ENCODE peak calls at places on chromosomes 4 and X, in seven cellular contexts. One of them, this sample, is unnamed.

GRCh38 chr4:54879576-54879975 is 221.8 kb downstream of the KIT start:
- DNase-seq in NCI-H146: no peak
- DNase-seq in GM19239: no peak
- DNase-seq in NCI-H1092 treated with DMSO at 0.1 percent for 48 hours: no peak
- DNase-seq in GM12865: no peak
- DNase-seq in left colon: no peak
- DNase-seq in CD8-positive, alpha-beta T cell: no peak
- DNase-seq in this sample: no peak

GRCh38 chr4:4837921-4838601 is 21.4 kb upstream of the MSX1 start:
- DNase-seq in NCI-H146: no peak
- DNase-seq in GM19239: no peak
- DNase-seq in NCI-H1092 treated with DMSO at 0.1 percent for 48 hours: no peak
- DNase-seq in GM12865: no peak
- DNase-seq in left colon: no peak
- DNase-seq in CD8-positive, alpha-beta T cell: no peak
- DNase-seq in this sample: no peak

GRCh38 chr4:141021397-141022194 is 111.7 kb downstream of the RNF150 start:
- DNase-seq in NCI-H146: no peak
- DNase-seq in GM19239: no peak
- DNase-seq in NCI-H1092 treated with DMSO at 0.1 percent for 48 hours: no peak
- DNase-seq in GM12865: no peak
- DNase-seq in left colon: no peak
- DNase-seq in CD8-positive, alpha-beta T cell: no peak
- DNase-seq in this sample: no peak

GRCh38 chr4:102723511-102723910 is 37.3 kb downstream of the MANBA start:
- DNase-seq in NCI-H146: peak
- DNase-seq in GM19239: no peak
- DNase-seq in NCI-H1092 treated with DMSO at 0.1 percent for 48 hours: no peak
- DNase-seq in GM12865: no peak
- DNase-seq in left colon: no peak
- DNase-seq in CD8-positive, alpha-beta T cell: no peak
- DNase-seq in this sample: no peak

GRCh38 chr4:173878701-173879100 is 348.7 kb upstream of the HAND2 start:
- DNase-seq in NCI-H146: no peak
- DNase-seq in GM19239: no peak
- DNase-seq in NCI-H1092 treated with DMSO at 0.1 percent for 48 hours: no peak
- DNase-seq in GM12865: no peak
- DNase-seq in left colon: peak
- DNase-seq in CD8-positive, alpha-beta T cell: no peak
- DNase-seq in this sample: no peak

GRCh38 chr4:136742330-136742729 is 790.0 kb downstream of the PCDH18 start:
- DNase-seq in NCI-H146: no peak
- DNase-seq in GM19239: no peak
- DNase-seq in NCI-H1092 treated with DMSO at 0.1 percent for 48 hours: no peak
- DNase-seq in GM12865: no peak
- DNase-seq in left colon: no peak
- DNase-seq in CD8-positive, alpha-beta T cell: no peak
- DNase-seq in this sample: no peak

GRCh38 chrX:106783716-106784115 is 18.8 kb upstream of the TBC1D8B start:
- DNase-seq in NCI-H146: no peak
- DNase-seq in GM19239: no peak
- DNase-seq in NCI-H1092 treated with DMSO at 0.1 percent for 48 hours: no peak
- DNase-seq in GM12865: no peak
- DNase-seq in left colon: no peak
- DNase-seq in CD8-positive, alpha-beta T cell: no peak
- DNase-seq in this sample: no peak

GRCh38 chr4:153764611-153765368 is 5.0 kb upstream of the RNF175 start:
- DNase-seq in NCI-H146: no peak
- DNase-seq in GM19239: no peak
- DNase-seq in NCI-H1092 treated with DMSO at 0.1 percent for 48 hours: no peak
- DNase-seq in GM12865: no peak
- DNase-seq in left colon: no peak
- DNase-seq in CD8-positive, alpha-beta T cell: no peak
- DNase-seq in this sample: no peak

GRCh38 chr4:2837110-2837903 is 6.3 kb upstream of the ADD1 start:
- DNase-seq in NCI-H146: no peak
- DNase-seq in GM19239: no peak
- DNase-seq in NCI-H1092 treated with DMSO at 0.1 percent for 48 hours: no peak
- DNase-seq in GM12865: peak
- DNase-seq in left colon: no peak
- DNase-seq in CD8-positive, alpha-beta T cell: no peak
- DNase-seq in this sample: no peak

GRCh38 chrX:150446151-150446550 is 83.0 kb downstream of the MAMLD1 start:
- DNase-seq in NCI-H146: no peak
- DNase-seq in GM19239: no peak
- DNase-seq in NCI-H1092 treated with DMSO at 0.1 percent for 48 hours: no peak
- DNase-seq in GM12865: no peak
- DNase-seq in left colon: no peak
- DNase-seq in CD8-positive, alpha-beta T cell: no peak
- DNase-seq in this sample: no peak

GRCh38 chr4:141540643-141541042 is 95.7 kb upstream of the IL15 start:
- DNase-seq in NCI-H146: no peak
- DNase-seq in GM19239: no peak
- DNase-seq in NCI-H1092 treated with DMSO at 0.1 percent for 48 hours: no peak
- DNase-seq in GM12865: no peak
- DNase-seq in left colon: no peak
- DNase-seq in CD8-positive, alpha-beta T cell: no peak
- DNase-seq in this sample: no peak

GRCh38 chr4:80184053-80184790 is 13.1 kb upstream of the PRDM8 start:
- DNase-seq in NCI-H146: peak
- DNase-seq in GM19239: peak
- DNase-seq in NCI-H1092 treated with DMSO at 0.1 percent for 48 hours: peak
- DNase-seq in GM12865: peak
- DNase-seq in left colon: peak
- DNase-seq in CD8-positive, alpha-beta T cell: peak
- DNase-seq in this sample: peak

GRCh38 chr4:108060164-108060563 is 70.5 kb downstream of the HADH start:
- DNase-seq in NCI-H146: peak
- DNase-seq in GM19239: no peak
- DNase-seq in NCI-H1092 treated with DMSO at 0.1 percent for 48 hours: peak
- DNase-seq in GM12865: peak
- DNase-seq in left colon: no peak
- DNase-seq in CD8-positive, alpha-beta T cell: no peak
- DNase-seq in this sample: peak

GRCh38 chr4:165662341-165662740 is 210.7 kb upstream of the TLL1 start:
- DNase-seq in NCI-H146: no peak
- DNase-seq in GM19239: no peak
- DNase-seq in NCI-H1092 treated with DMSO at 0.1 percent for 48 hours: no peak
- DNase-seq in GM12865: no peak
- DNase-seq in left colon: no peak
- DNase-seq in CD8-positive, alpha-beta T cell: no peak
- DNase-seq in this sample: no peak

GRCh38 chr4:89823416-89823815 is 13.5 kb downstream of the SNCA start:
- DNase-seq in NCI-H146: no peak
- DNase-seq in GM19239: no peak
- DNase-seq in NCI-H1092 treated with DMSO at 0.1 percent for 48 hours: no peak
- DNase-seq in GM12865: no peak
- DNase-seq in left colon: no peak
- DNase-seq in CD8-positive, alpha-beta T cell: no peak
- DNase-seq in this sample: no peak

GRCh38 chr4:84878541-84878940 is 87.9 kb downstream of the WDFY3 start:
- DNase-seq in NCI-H146: no peak
- DNase-seq in GM19239: no peak
- DNase-seq in NCI-H1092 treated with DMSO at 0.1 percent for 48 hours: no peak
- DNase-seq in GM12865: no peak
- DNase-seq in left colon: no peak
- DNase-seq in CD8-positive, alpha-beta T cell: no peak
- DNase-seq in this sample: no peak

GRCh38 chr4:157459789-157460188 is 239.3 kb downstream of the GRIA2 start:
- DNase-seq in NCI-H146: no peak
- DNase-seq in GM19239: no peak
- DNase-seq in NCI-H1092 treated with DMSO at 0.1 percent for 48 hours: no peak
- DNase-seq in GM12865: no peak
- DNase-seq in left colon: no peak
- DNase-seq in CD8-positive, alpha-beta T cell: no peak
- DNase-seq in this sample: no peak

GRCh38 chrX:115936008-115936407 is 234.5 kb upstream of the AGTR2 start:
- DNase-seq in NCI-H146: no peak
- DNase-seq in GM19239: no peak
- DNase-seq in NCI-H1092 treated with DMSO at 0.1 percent for 48 hours: no peak
- DNase-seq in GM12865: no peak
- DNase-seq in left colon: no peak
- DNase-seq in CD8-positive, alpha-beta T cell: no peak
- DNase-seq in this sample: no peak

GRCh38 chr4:71186566-71187398 is 152.0 kb upstream of the SLC4A4 start:
- DNase-seq in NCI-H146: peak
- DNase-seq in GM19239: peak
- DNase-seq in NCI-H1092 treated with DMSO at 0.1 percent for 48 hours: peak
- DNase-seq in GM12865: no peak
- DNase-seq in left colon: peak
- DNase-seq in CD8-positive, alpha-beta T cell: peak
- DNase-seq in this sample: no peak

GRCh38 chrX:153055827-153056748 is at the start of gene PNMA3:
- DNase-seq in NCI-H146: no peak
- DNase-seq in GM19239: no peak
- DNase-seq in NCI-H1092 treated with DMSO at 0.1 percent for 48 hours: peak
- DNase-seq in GM12865: no peak
- DNase-seq in left colon: no peak
- DNase-seq in CD8-positive, alpha-beta T cell: no peak
- DNase-seq in this sample: no peak

GRCh38 chr4:112141366-112142138 is 3.7 kb upstream of the FAM241A start:
- DNase-seq in NCI-H146: no peak
- DNase-seq in GM19239: no peak
- DNase-seq in NCI-H1092 treated with DMSO at 0.1 percent for 48 hours: no peak
- DNase-seq in GM12865: no peak
- DNase-seq in left colon: no peak
- DNase-seq in CD8-positive, alpha-beta T cell: no peak
- DNase-seq in this sample: no peak

GRCh38 chr4:176789955-176790354 is 2.8 kb downstream of the VEGFC start:
- DNase-seq in NCI-H146: no peak
- DNase-seq in GM19239: peak
- DNase-seq in NCI-H1092 treated with DMSO at 0.1 percent for 48 hours: no peak
- DNase-seq in GM12865: peak
- DNase-seq in left colon: no peak
- DNase-seq in CD8-positive, alpha-beta T cell: no peak
- DNase-seq in this sample: no peak

GRCh38 chr4:26003072-26003471 is 89.1 kb downstream of the SMIM20 start:
- DNase-seq in NCI-H146: no peak
- DNase-seq in GM19239: no peak
- DNase-seq in NCI-H1092 treated with DMSO at 0.1 percent for 48 hours: no peak
- DNase-seq in GM12865: no peak
- DNase-seq in left colon: no peak
- DNase-seq in CD8-positive, alpha-beta T cell: no peak
- DNase-seq in this sample: no peak

GRCh38 chr4:185738038-185738552 is 73.9 kb downstream of the SORBS2 start:
- DNase-seq in NCI-H146: no peak
- DNase-seq in GM19239: no peak
- DNase-seq in NCI-H1092 treated with DMSO at 0.1 percent for 48 hours: no peak
- DNase-seq in GM12865: no peak
- DNase-seq in left colon: no peak
- DNase-seq in CD8-positive, alpha-beta T cell: no peak
- DNase-seq in this sample: no peak

GRCh38 chrX:21725498-21725897 is 32.4 kb downstream of the SMPX start:
- DNase-seq in NCI-H146: peak
- DNase-seq in GM19239: no peak
- DNase-seq in NCI-H1092 treated with DMSO at 0.1 percent for 48 hours: peak
- DNase-seq in GM12865: no peak
- DNase-seq in left colon: no peak
- DNase-seq in CD8-positive, alpha-beta T cell: no peak
- DNase-seq in this sample: no peak

GRCh38 chr4:95599777-95600436 is 51.1 kb upstream of the UNC5C start:
- DNase-seq in NCI-H146: no peak
- DNase-seq in GM19239: no peak
- DNase-seq in NCI-H1092 treated with DMSO at 0.1 percent for 48 hours: no peak
- DNase-seq in GM12865: peak
- DNase-seq in left colon: no peak
- DNase-seq in CD8-positive, alpha-beta T cell: no peak
- DNase-seq in this sample: no peak

GRCh38 chr4:8090312-8090711 is 68.3 kb downstream of the ABLIM2 start:
- DNase-seq in NCI-H146: no peak
- DNase-seq in GM19239: no peak
- DNase-seq in NCI-H1092 treated with DMSO at 0.1 percent for 48 hours: no peak
- DNase-seq in GM12865: no peak
- DNase-seq in left colon: peak
- DNase-seq in CD8-positive, alpha-beta T cell: no peak
- DNase-seq in this sample: no peak

GRCh38 chr4:21304061-21304541 is 603.8 kb downstream of the PACRGL start:
- DNase-seq in NCI-H146: no peak
- DNase-seq in GM19239: no peak
- DNase-seq in NCI-H1092 treated with DMSO at 0.1 percent for 48 hours: peak
- DNase-seq in GM12865: no peak
- DNase-seq in left colon: no peak
- DNase-seq in CD8-positive, alpha-beta T cell: no peak
- DNase-seq in this sample: no peak

GRCh38 chr4:87045659-87046058 is 110.8 kb downstream of the AFF1 start:
- DNase-seq in NCI-H146: no peak
- DNase-seq in GM19239: no peak
- DNase-seq in NCI-H1092 treated with DMSO at 0.1 percent for 48 hours: no peak
- DNase-seq in GM12865: no peak
- DNase-seq in left colon: no peak
- DNase-seq in CD8-positive, alpha-beta T cell: no peak
- DNase-seq in this sample: no peak

GRCh38 chrX:70117738-70118137 is 15.5 kb upstream of the IGBP1 start:
- DNase-seq in NCI-H146: no peak
- DNase-seq in GM19239: no peak
- DNase-seq in NCI-H1092 treated with DMSO at 0.1 percent for 48 hours: no peak
- DNase-seq in GM12865: no peak
- DNase-seq in left colon: no peak
- DNase-seq in CD8-positive, alpha-beta T cell: no peak
- DNase-seq in this sample: no peak

GRCh38 chr4:83248486-83248885 is 36.1 kb downstream of the COQ2 start:
- DNase-seq in NCI-H146: no peak
- DNase-seq in GM19239: no peak
- DNase-seq in NCI-H1092 treated with DMSO at 0.1 percent for 48 hours: no peak
- DNase-seq in GM12865: no peak
- DNase-seq in left colon: peak
- DNase-seq in CD8-positive, alpha-beta T cell: no peak
- DNase-seq in this sample: no peak

GRCh38 chrX:16771483-16772398 is 14.5 kb upstream of the TXLNG start:
- DNase-seq in NCI-H146: peak
- DNase-seq in GM19239: no peak
- DNase-seq in NCI-H1092 treated with DMSO at 0.1 percent for 48 hours: no peak
- DNase-seq in GM12865: peak
- DNase-seq in left colon: peak
- DNase-seq in CD8-positive, alpha-beta T cell: no peak
- DNase-seq in this sample: no peak

GRCh38 chr4:122658818-122659295 is 38.0 kb upstream of the IL21 start:
- DNase-seq in NCI-H146: no peak
- DNase-seq in GM19239: no peak
- DNase-seq in NCI-H1092 treated with DMSO at 0.1 percent for 48 hours: no peak
- DNase-seq in GM12865: peak
- DNase-seq in left colon: no peak
- DNase-seq in CD8-positive, alpha-beta T cell: no peak
- DNase-seq in this sample: no peak

GRCh38 chrX:28042260-28042659 is 61.0 kb upstream of the DCAF8L1 start:
- DNase-seq in NCI-H146: no peak
- DNase-seq in GM19239: no peak
- DNase-seq in NCI-H1092 treated with DMSO at 0.1 percent for 48 hours: no peak
- DNase-seq in GM12865: no peak
- DNase-seq in left colon: no peak
- DNase-seq in CD8-positive, alpha-beta T cell: no peak
- DNase-seq in this sample: no peak

GRCh38 chr4:181958435-181958834 is 284.8 kb upstream of the TENM3 start:
- DNase-seq in NCI-H146: no peak
- DNase-seq in GM19239: no peak
- DNase-seq in NCI-H1092 treated with DMSO at 0.1 percent for 48 hours: no peak
- DNase-seq in GM12865: no peak
- DNase-seq in left colon: no peak
- DNase-seq in CD8-positive, alpha-beta T cell: no peak
- DNase-seq in this sample: no peak

GRCh38 chrX:20591246-20591645 is 324.5 kb upstream of the RPS6KA3 start:
- DNase-seq in NCI-H146: no peak
- DNase-seq in GM19239: no peak
- DNase-seq in NCI-H1092 treated with DMSO at 0.1 percent for 48 hours: no peak
- DNase-seq in GM12865: no peak
- DNase-seq in left colon: no peak
- DNase-seq in CD8-positive, alpha-beta T cell: no peak
- DNase-seq in this sample: no peak

This sample was measured in GDM1.